ENCODE peak calls at places on chromosomes 5 and 9, in six cellular contexts. L is GM10248, A is astrocyte of the spinal cord, E is cardiac fibroblast, W is chondrocyte, G is GM20000. F is an unnamed sample.

GRCh38 chr5:15500326-15500958 is 462 bp downstream of the FBXL7 start:
- DNase-seq in L (no peak), A (peak; percentile 46), E (peak; percentile 56), W (peak; percentile 93), G (no peak), F (no peak)

GRCh38 chr5:2903451-2904395 is 152.2 kb upstream of the IRX2 start:
- DNase-seq in L (no peak), A (no peak), E (no peak), W (no peak), G (no peak), F (no peak)

GRCh38 chr9:19184144-19184917 is 46.2 kb upstream of the DENND4C start:
- DNase-seq in L (peak; percentile 81), A (peak; percentile 95), E (peak; percentile 96), W (no peak), G (peak; percentile 76), F (peak; percentile 58)

GRCh38 chr5:154320690-154321089 is 125.1 kb upstream of the SAP30L start:
- DNase-seq in L (no peak), A (peak; percentile 5), E (peak; percentile 22), W (no peak), G (no peak), F (no peak)

GRCh38 chr5:90802695-90803317 is 244.2 kb downstream of the ADGRV1 start:
- DNase-seq in L (peak; percentile 42), A (peak; percentile 33), E (peak; percentile 57), W (no peak), G (peak; percentile 50), F (no peak)

GRCh38 chr5:9361835-9362234 is 184.0 kb downstream of the SEMA5A start:
- DNase-seq in L (peak; percentile 70), A (peak; percentile 51), E (peak; percentile 84), W (no peak), G (peak; percentile 75), F (no peak)

GRCh38 chr5:170572453-170572852 is 68.6 kb downstream of the KCNIP1 start:
- DNase-seq in L (peak; percentile 28), A (no peak), E (no peak), W (no peak), G (peak; percentile 32), F (no peak)

GRCh38 chr9:114484854-114485443 is 20.3 kb downstream of the WHRN start:
- DNase-seq in L (peak; percentile 64), A (peak; percentile 51), E (peak; percentile 78), W (no peak), G (peak; percentile 65), F (no peak)

GRCh38 chr9:121582641-121583040 is 68.8 kb upstream of the DAB2IP start:
- DNase-seq in L (no peak), A (no peak), E (no peak), W (no peak), G (no peak), F (no peak)

GRCh38 chr5:143217804-143218160 is 185.7 kb downstream of the NR3C1 start:
- DNase-seq in L (peak; percentile 39), A (no peak), E (no peak), W (no peak), G (peak; percentile 36), F (no peak)

GRCh38 chr5:143216211-143216610 is 187.3 kb downstream of the NR3C1 start:
- DNase-seq in L (no peak), A (no peak), E (no peak), W (no peak), G (no peak), F (no peak)

GRCh38 chr5:143215685-143216084 is 187.8 kb downstream of the NR3C1 start:
- DNase-seq in L (no peak), A (no peak), E (no peak), W (no peak), G (no peak), F (no peak)

GRCh38 chr5:143218563-143219170 is 184.8 kb downstream of the NR3C1 start:
- DNase-seq in L (no peak), A (no peak), E (no peak), W (no peak), G (no peak), F (no peak)

DNA sequence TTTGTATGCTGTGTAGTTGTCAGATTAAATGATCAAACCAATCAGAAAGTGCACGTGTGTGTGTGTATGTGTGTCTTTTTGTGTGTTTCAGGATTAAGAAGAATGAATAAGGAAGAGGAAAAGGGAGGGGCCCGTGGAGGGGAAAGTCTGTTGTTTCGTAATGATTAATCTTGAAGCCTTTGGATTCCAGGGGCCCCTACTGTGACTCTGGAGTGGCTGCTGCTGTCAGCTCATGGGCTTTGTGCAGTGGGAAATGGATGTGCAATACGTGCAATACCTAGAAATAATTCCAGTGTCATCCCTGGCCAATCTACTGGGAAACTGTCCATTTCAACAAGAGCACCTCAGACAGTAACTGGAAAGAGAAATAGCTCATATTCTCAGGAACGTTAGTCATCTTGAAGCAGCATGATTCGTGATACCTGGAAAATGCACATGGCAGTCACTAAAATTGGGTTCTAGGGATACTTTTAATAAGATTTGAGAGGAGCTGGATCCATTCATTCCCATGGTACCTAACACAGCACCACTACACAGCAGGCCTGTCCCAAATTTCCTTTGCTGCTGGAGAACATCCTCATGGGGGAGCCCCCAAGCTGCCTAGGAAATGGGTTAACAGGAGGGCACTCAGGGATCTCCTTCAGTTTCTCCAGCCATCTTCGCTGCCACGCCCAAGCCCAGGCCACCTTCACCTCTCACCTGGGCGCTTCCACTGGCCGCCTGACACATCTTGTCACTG is 186.3 kb downstream of the NR3C1 start:
- DNase-seq in L (no peak), A (no peak), E (peak; percentile 71), W (no peak), G (no peak), F (no peak)
- TF ChIP-seq CTCF in L (no peak), A (no peak), E (no peak), W (no peak), G (no peak), F (no peak)

GRCh38 chr9:17744786-17745185 is 165.9 kb downstream of the SH3GL2 start:
- DNase-seq in L (no peak), A (peak; percentile 23), E (peak; percentile 12), W (no peak), G (no peak), F (no peak)
- TF ChIP-seq CTCF in L (no peak), A (no peak), E (no peak), W (no peak), G (no peak), F (no peak)

GRCh38 chr5:159971514-159971913 is 37.4 kb upstream of the TTC1 start:
- DNase-seq in L (no peak), A (no peak), E (no peak), W (no peak), G (no peak), F (no peak)

GRCh38 chr5:159971038-159971437 is 37.9 kb upstream of the TTC1 start:
- DNase-seq in L (no peak), A (peak; percentile 73), E (peak; percentile 80), W (no peak), G (no peak), F (no peak)

GRCh38 chr5:159971931-159972461 is 36.9 kb upstream of the TTC1 start:
- DNase-seq in L (no peak), A (no peak), E (peak; percentile 6), W (no peak), G (no peak), F (no peak)

GRCh38 chr5:159972538-159973362 is 36.2 kb upstream of the TTC1 start:
- DNase-seq in L (no peak), A (no peak), E (no peak), W (peak; percentile 54), G (no peak), F (no peak)

GRCh38 chr5:159969966-159970365 is 39.0 kb upstream of the TTC1 start:
- DNase-seq in L (no peak), A (no peak), E (peak; percentile 29), W (no peak), G (no peak), F (no peak)
- TF ChIP-seq CTCF in L (no peak), A (no peak), E (no peak), W (no peak), G (no peak), F (no peak)

GRCh38 chr9:93591706-93592388 is 15.5 kb downstream of the PHF2 start:
- DNase-seq in L (no peak), A (no peak), E (no peak), W (no peak), G (no peak), F (no peak)

GRCh38 chr9:93594041-93594756 is 17.8 kb downstream of the PHF2 start:
- DNase-seq in L (no peak), A (no peak), E (no peak), W (no peak), G (no peak), F (no peak)

GRCh38 chr9:93591301-93591700 is 14.9 kb downstream of the PHF2 start:
- DNase-seq in L (no peak), A (no peak), E (no peak), W (no peak), G (no peak), F (no peak)

GRCh38 chr9:93593144-93593655 is 16.8 kb downstream of the PHF2 start:
- DNase-seq in L (no peak), A (no peak), E (no peak), W (no peak), G (no peak), F (no peak)

DNA sequence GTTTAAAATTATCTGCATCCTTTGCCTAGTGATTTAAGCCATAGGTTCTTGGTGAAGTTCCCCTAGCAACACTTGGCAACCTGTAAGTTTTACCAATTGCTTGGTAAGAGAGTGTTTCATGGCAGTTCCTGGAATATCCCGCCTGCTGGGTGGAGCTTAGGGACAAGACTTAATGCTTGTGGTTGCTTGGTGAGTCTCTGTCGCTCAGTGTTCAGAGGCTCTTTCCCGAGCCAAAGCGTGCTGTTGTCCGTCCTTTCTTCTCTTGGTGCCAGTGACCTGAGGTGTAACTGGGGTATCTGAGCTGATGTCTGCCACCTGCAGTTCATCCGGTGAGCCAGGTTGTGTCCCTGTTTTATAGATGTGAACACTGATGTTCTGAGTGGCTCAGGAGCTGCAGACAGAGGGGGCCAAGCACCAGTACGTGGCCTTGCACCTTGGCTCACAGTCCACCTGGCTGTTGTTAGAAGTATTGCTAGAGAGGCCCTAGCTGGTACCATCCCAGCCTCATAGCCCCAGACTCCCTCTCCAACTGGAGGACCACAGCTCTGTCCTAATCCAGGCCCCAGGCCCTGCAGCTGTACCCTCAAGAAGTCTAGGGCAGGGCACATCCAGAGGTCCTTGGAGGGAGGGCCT is 16.1 kb downstream of the PHF2 start:
- DNase-seq in L (no peak), A (peak; percentile 32), E (no peak), W (no peak), G (no peak), F (no peak)
- TF ChIP-seq CTCF in L (no peak), A (peak; percentile 25), E (peak; percentile 18), W (peak; percentile 18), G (no peak), F (no peak)

DNA sequence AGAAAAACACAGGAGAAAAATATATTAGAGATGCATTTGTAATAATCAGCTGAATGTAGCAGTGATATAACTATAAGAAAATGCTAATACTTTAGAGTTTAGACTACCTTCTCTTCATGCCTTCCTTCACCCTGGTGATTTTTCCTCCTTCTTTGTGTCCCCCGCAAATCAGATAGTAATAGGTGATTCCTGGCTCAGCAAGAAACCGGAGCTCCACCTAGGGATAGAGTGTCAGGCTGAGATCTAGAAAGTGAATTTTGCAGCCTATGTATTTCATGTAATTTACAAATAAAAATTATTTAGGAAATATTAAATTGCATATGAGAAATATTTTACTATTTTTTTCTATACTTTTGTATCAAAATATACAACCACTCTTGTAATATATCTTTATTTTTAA is 109.8 kb upstream of the ST8SIA4 start:
- DNase-seq in L (no peak), A (no peak), E (peak; percentile 1), W (no peak), G (no peak), F (no peak)
- TF ChIP-seq CTCF in L (no peak), A (peak; percentile 9), E (no peak), W (peak; percentile 49), G (no peak), F (no peak)